ENCODE peak calls at places on chromosomes 11 and 22, in five cellular contexts. P is transverse colon, Z is GM23338, Q is SK-N-SH, L is sigmoid colon. K is an unnamed sample.

GRCh38 chr11:93648168-93648567 is 13.3 kb upstream of the CEP295 start:
- DNase-seq in P (no peak), Z (peak), Q (no peak), L (no peak), K (no peak)

GRCh38 chr11:11140510-11140909 is 212.5 kb downstream of the CSNK2A3 start:
- DNase-seq in P (no peak), Z (no peak), Q (no peak), L (no peak), K (no peak)

GRCh38 chr22:27796829-27797792 is 4.4 kb downstream of the MN1 start:
- DNase-seq in P (no peak), Z (no peak), Q (no peak), L (no peak), K (no peak)

GRCh38 chr11:126989942-126990715 is 10.4 kb downstream of the KIRREL3 start:
- DNase-seq in P (peak), Z (peak), Q (peak), L (peak), K (peak)

GRCh38 chr11:14012836-14013235 is 50.3 kb downstream of the SPON1 start:
- DNase-seq in P (no peak), Z (no peak), Q (no peak), L (no peak), K (no peak)

GRCh38 chr22:26170112-26170492 is 840 bp downstream of the SEZ6L start:
- DNase-seq in P (no peak), Z (peak), Q (no peak), L (no peak), K (no peak)

GRCh38 chr22:29156507-29156906 is 49.2 kb upstream of the EMID1 start:
- DNase-seq in P (no peak), Z (peak), Q (no peak), L (peak), K (no peak)

GRCh38 chr11:126161146-126161458 is 50.3 kb downstream of the RPUSD4 start:
- DNase-seq in P (no peak), Z (no peak), Q (peak), L (no peak), K (no peak)

GRCh38 chr22:17198188-17199130 is 20.8 kb downstream of the ADA2 start:
- DNase-seq in P (no peak), Z (peak), Q (no peak), L (no peak), K (no peak)

DNA sequence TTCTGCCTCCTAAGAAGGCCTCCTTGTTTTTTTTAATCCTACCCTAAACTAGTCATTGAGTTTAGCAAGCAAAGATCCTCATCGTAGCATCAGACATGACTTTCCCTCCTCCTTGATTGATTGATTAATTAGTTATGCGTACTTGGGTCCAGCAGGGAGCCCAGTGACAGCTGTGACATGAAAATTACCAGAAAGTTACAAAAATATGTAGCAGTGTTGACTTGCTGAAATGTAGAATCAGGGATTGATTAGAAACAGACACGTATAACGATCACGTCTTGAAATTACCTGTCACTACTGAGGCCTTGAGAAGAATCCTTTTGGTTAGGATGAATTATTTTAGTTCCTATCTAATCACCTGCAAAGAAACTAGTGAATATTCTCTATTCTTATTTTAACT is 167.4 kb upstream of the MPPED2 start:
- DNase-seq in P (no peak), Z (no peak), Q (no peak), L (no peak), K (no peak)
- TF ChIP-seq CTCF in P (no peak), Z (no peak), Q (no peak), L (no peak), K (no peak)

GRCh38 chr11:64337538-64338249 is 2.3 kb upstream of the CCDC88B start:
- DNase-seq in P (no peak), Z (no peak), Q (no peak), L (no peak), K (no peak)

GRCh38 chr11:64333556-64333955 is 6.4 kb upstream of the CCDC88B start:
- DNase-seq in P (no peak), Z (no peak), Q (no peak), L (no peak), K (no peak)

GRCh38 chr11:64330888-64331287 is 9.1 kb upstream of the CCDC88B start:
- DNase-seq in P (no peak), Z (no peak), Q (no peak), L (no peak), K (no peak)

GRCh38 chr11:64331569-64332371 is 8.2 kb upstream of the CCDC88B start:
- DNase-seq in P (peak), Z (peak), Q (peak), L (peak), K (peak)

DNA sequence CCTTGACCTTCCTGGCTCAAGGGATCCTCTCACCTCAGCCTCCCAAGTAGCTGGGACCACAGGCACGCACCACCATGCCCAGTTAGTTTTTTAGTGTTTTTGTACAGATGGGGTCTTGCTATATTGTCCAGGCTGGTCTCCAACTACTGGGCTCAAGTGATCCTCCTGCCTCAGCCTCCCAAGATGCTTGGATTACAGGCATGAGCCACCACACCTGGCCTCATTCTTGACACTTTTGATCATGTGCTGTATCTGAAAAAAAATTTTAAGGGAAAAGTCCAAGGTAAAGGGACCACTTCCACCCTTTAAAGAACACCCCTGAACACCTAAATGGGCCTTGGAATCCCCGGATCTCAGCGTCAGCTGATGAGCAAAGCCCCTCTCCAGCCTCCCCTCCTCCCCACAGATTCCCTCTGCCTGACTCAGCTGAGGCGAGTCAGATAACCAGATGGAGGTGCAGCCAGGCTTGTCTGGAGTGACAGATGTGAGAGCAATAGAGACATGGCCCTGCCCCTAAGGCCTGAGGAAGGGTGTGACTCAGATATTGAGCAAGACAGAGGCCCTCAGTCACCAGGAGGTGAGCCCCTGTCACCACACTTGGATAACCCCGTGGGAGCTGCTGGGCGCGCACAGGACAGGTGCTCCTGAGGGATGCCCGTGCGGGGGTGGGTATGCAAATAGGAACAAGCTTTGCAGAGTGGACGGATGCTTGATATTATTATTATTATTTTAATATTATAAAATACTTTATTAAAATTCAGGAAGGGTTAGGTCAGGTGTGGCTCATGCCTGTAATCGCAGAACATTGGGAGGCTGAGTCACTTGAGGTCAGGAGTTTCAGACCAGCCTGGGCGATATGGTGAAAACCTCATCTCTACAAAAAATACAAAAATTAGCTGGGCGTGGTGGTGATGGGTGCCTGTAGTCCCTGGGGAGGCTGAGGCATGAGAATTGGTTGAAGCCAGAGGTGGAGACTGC is 5.0 kb upstream of the CCDC88B start:
- DNase-seq in P (peak), Z (peak), Q (peak), L (no peak), K (peak)
- TF ChIP-seq POLR2AphosphoS5 in P (peak), Z (no peak), Q (peak), L (no peak), K (peak)

GRCh38 chr22:50143096-50143495 is 27.4 kb upstream of the PANX2 start:
- DNase-seq in P (no peak), Z (no peak), Q (no peak), L (no peak), K (no peak)

GRCh38 chr22:50141462-50141861 is 29.1 kb upstream of the PANX2 start:
- DNase-seq in P (no peak), Z (no peak), Q (no peak), L (no peak), K (no peak)

GRCh38 chr22:50139843-50140415 is 30.6 kb upstream of the PANX2 start:
- DNase-seq in P (no peak), Z (no peak), Q (no peak), L (no peak), K (no peak)

GRCh38 chr22:50140615-50141014 is 29.9 kb upstream of the PANX2 start:
- DNase-seq in P (no peak), Z (no peak), Q (no peak), L (no peak), K (no peak)

DNA sequence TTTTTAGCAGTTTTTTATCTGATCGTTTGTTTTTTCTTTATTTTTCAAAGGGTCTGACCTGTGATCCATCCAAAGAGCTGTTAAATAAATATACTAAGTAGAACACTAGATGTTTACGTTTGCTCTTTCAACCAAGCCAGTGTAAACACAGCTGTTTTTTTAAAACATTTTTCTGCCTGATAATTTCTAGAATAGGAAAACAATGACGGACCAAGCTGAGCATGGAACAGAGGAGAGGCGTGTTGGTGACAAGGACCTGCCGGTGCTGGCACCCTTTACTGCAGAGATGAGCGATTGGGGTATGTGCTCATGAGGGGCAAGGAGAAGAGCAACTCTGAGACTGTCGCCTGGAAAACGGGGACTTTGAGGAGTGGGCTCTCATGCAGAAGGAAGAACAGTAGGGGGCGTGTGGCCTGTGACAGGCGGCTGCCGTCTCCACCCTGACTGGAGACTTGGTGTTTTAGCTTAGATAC is 28.6 kb upstream of the PANX2 start:
- DNase-seq in P (no peak), Z (peak), Q (peak), L (peak), K (no peak)
- TF ChIP-seq CTCF in P (no peak), Z (peak), Q (no peak), L (no peak), K (no peak)

GRCh38 chr11:16862733-16863132 is 124.3 kb downstream of the C11orf58 start:
- DNase-seq in P (no peak), Z (no peak), Q (peak), L (no peak), K (no peak)

GRCh38 chr11:16867097-16867496 is 128.7 kb downstream of the C11orf58 start:
- DNase-seq in P (no peak), Z (no peak), Q (no peak), L (no peak), K (no peak)

GRCh38 chr11:16861867-16862266 is 123.4 kb downstream of the C11orf58 start:
- DNase-seq in P (no peak), Z (no peak), Q (no peak), L (no peak), K (no peak)

GRCh38 chr11:16860632-16861031 is 122.2 kb downstream of the C11orf58 start:
- DNase-seq in P (no peak), Z (no peak), Q (no peak), L (no peak), K (no peak)

GRCh38 chr11:16863382-16863781 is 124.9 kb downstream of the C11orf58 start:
- DNase-seq in P (no peak), Z (no peak), Q (no peak), L (no peak), K (no peak)
- TF ChIP-seq POLR2AphosphoS5 in P (no peak), Z (no peak), Q (no peak), L (no peak), K (no peak)

DNA sequence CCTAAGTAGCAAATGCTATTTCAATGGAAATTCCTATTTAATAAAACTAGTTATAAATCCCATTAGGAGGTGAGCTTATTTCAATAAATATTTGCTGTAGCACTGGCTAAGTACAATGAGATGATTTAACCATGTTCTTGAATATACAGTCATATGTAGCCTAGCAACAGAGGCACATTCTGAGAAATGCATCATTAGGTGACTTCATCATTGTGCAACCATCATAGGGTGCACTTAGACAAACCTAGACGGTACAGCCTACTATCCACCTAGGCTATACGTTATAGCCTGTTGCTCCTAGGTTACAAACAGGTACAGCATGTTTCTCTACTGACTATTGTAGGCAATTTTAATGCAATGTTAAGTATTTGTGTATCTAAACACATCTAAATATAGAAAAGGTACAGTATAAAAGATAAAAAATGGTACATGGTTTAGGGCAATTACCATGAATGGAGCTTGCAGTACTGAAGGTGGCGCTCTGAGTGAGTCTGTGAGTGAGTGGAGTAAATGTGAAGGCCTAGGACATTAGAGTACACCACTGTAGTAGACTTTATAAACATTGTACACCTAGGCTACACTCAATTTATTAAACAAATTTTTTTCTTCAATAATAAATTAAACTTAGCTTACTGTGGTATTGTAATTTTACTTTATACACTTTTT is 350.1 kb downstream of the CASP12 start:
- DNase-seq in P (no peak), Z (peak), Q (no peak), L (no peak), K (no peak)
- TF ChIP-seq CTCF in P (no peak), Z (peak), Q (no peak), L (no peak), K (peak)

GRCh38 chr11:119983816-119984215 is 154.1 kb downstream of the TRIM29 start:
- DNase-seq in P (no peak), Z (no peak), Q (no peak), L (no peak), K (no peak)
- TF ChIP-seq POLR2AphosphoS5 in P (no peak), Z (no peak), Q (no peak), L (no peak), K (no peak)

K was measured in Panc1.